ENCODE peak calls at places on chromosomes 13 and 19, in six cellular contexts. V, U, Q, L, J and F are unnamed samples.

GRCh38 chr13:94128430-94128829 is 351.1 kb downstream of the DCT start:
- DNase-seq in V (no peak), U (no peak), Q (no peak), L (no peak), J (no peak), F (no peak)

GRCh38 chr19:1730157-1730556 is 23.1 kb upstream of the ONECUT3 start:
- DNase-seq in V (no peak), U (no peak), Q (no peak), L (no peak), J (no peak), F (no peak)

GRCh38 chr19:11699931-11700794 is 38.6 kb downstream of the ZNF823 start:
- DNase-seq in V (peak; percentile 59), U (peak; percentile 53), Q (no peak), L (peak; percentile 62), J (no peak), F (peak; percentile 45)

GRCh38 chr13:49560270-49561063 is 24.9 kb downstream of the RCBTB1 start:
- DNase-seq in V (no peak), U (peak; percentile 68), Q (no peak), L (peak; percentile 31), J (no peak), F (peak; percentile 41)

GRCh38 chr13:95300625-95301134 is 571 bp downstream of the ABCC4 start:
- DNase-seq in V (peak; percentile 75), U (peak; percentile 51), Q (peak; percentile 76), L (peak; percentile 34), J (no peak), F (peak; percentile 38)

GRCh38 chr13:113834496-113835200 is 29.2 kb downstream of the GAS6 start:
- DNase-seq in V (no peak), U (no peak), Q (peak; percentile 45), L (no peak), J (no peak), F (no peak)

GRCh38 chr13:111474136-111475002 is 153.9 kb downstream of the TEX29 start:
- DNase-seq in V (peak; percentile 75), U (peak; percentile 57), Q (no peak), L (peak; percentile 63), J (no peak), F (peak; percentile 52)

GRCh38 chr19:38145627-38146026 is 78.4 kb downstream of the DPF1 start:
- DNase-seq in V (no peak), U (peak; percentile 73), Q (no peak), L (peak; percentile 38), J (no peak), F (peak; percentile 27)

GRCh38 chr13:57624565-57625435 is 6.7 kb upstream of the PCDH17 start:
- DNase-seq in V (peak; percentile 44), U (peak; percentile 78), Q (no peak), L (peak; percentile 76), J (no peak), F (peak; percentile 82)

GRCh38 chr19:5889288-5889971 is 14.2 kb downstream of the NDUFA11 start:
- DNase-seq in V (peak; percentile 38), U (peak; percentile 29), Q (no peak), L (no peak), J (no peak), F (no peak)

GRCh38 chr13:34719060-34719875 is 222.8 kb upstream of the NBEA start:
- DNase-seq in V (no peak), U (no peak), Q (no peak), L (peak; percentile 28), J (no peak), F (no peak)

GRCh38 chr19:45553464-45553863 is 31.1 kb downstream of the OPA3 start:
- DNase-seq in V (no peak), U (no peak), Q (no peak), L (no peak), J (no peak), F (no peak)
- TF ChIP-seq CTCF in V (no peak), U (no peak), Q (no peak), L (no peak), J (no peak), F (no peak)

GRCh38 chr13:96958286-96958891 is 35.9 kb downstream of the OXGR1 start:
- DNase-seq in V (peak; percentile 30), U (peak; percentile 40), Q (no peak), L (peak; percentile 68), J (no peak), F (peak; percentile 64)
- TF ChIP-seq CTCF in V (peak; percentile 84), U (peak; percentile 87), Q (peak; percentile 78), L (peak; percentile 75), J (peak; percentile 71), F (peak; percentile 57)

DNA sequence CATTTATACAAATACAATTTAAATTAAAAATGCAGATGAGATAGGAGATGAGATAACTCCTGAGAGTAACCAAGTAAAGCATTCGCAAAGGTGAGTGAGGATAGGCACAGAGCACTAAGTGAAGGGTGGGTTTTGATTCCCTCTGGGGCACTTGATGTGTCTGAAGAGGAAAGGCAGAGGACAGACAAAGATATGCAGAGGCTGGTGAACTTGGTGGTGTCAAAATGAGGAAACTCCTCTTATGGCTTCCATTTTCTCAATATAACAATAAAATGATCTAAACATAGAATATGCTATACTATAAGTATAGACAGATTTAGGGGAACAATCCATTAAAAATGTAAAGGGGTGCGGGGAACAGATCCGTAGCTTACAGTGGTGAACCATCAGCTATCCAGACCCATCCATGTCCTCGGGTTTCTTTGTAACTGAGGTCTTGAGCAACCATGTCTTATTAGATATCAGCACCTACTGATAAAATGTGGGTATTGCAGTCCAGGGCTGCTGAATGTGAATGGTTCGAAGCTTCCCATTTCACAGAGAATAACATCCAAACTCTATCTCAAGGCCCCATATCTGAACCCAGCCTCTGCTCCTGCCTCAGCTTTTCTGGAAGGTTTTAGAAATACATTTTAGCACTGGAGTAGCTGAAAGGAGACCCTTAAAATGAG is 73.9 kb upstream of the SLC10A2 start:
- DNase-seq in V (peak; percentile 10), U (peak; percentile 2), Q (no peak), L (peak; percentile 8), J (no peak), F (peak; percentile 50)
- TF ChIP-seq CTCF in V (peak; percentile 53), U (peak; percentile 22), Q (no peak), L (peak; percentile 14), J (no peak), F (peak; percentile 41)

GRCh38 chr13:98320561-98321105 is 143.6 kb upstream of the RNF113B start:
- DNase-seq in V (no peak), U (no peak), Q (no peak), L (no peak), J (no peak), F (no peak)
- TF ChIP-seq CTCF in V (no peak), U (no peak), Q (no peak), L (no peak), J (no peak), F (no peak)

GRCh38 chr13:44068169-44068568 is 188.5 kb downstream of the LACC1 start:
- DNase-seq in V (no peak), U (peak; percentile 17), Q (no peak), L (peak; percentile 28), J (no peak), F (peak; percentile 24)
- TF ChIP-seq CTCF in V (no peak), U (no peak), Q (no peak), L (no peak), J (no peak), F (no peak)